ENCODE peak calls at places on chromosomes 2 and 18, in seven cellular contexts. C is omental fat pad, Y is progenitor cell of endocrine pancreas, Z is keratinocyte, S is OCI-LY7, H is Panc1, D is heart left ventricle. G is an unnamed sample.

GRCh38 chr2:68765739-68766377 is 31.2 kb downstream of the ARHGAP25 start:
- DNase-seq in C (no peak), Y (no peak), Z (no peak), S (peak; percentile 58), H (no peak), D (no peak), G (no peak)

GRCh38 chr18:49017813-49018552 is 67.2 kb upstream of the SMAD7 start:
- DNase-seq in C (no peak), Y (no peak), Z (no peak), S (no peak), H (no peak), D (no peak), G (peak; percentile 38)

GRCh38 chr18:46337206-46337710 is 233.1 kb downstream of the HAUS1 start:
- DNase-seq in C (no peak), Y (no peak), Z (no peak), S (no peak), H (no peak), D (no peak), G (no peak)

GRCh38 chr2:59195851-59196250 is 954.7 kb upstream of the FANCL start:
- DNase-seq in C (no peak), Y (no peak), Z (no peak), S (no peak), H (no peak), D (no peak), G (no peak)

GRCh38 chr18:45448871-45449270 is 166.4 kb upstream of the SLC14A2 start:
- DNase-seq in C (no peak), Y (no peak), Z (no peak), S (no peak), H (no peak), D (no peak), G (no peak)

GRCh38 chr2:61537590-61538178 is 472 bp downstream of the XPO1 start:
- DNase-seq in C (peak; percentile 26), Y (no peak), Z (no peak), S (no peak), H (no peak), D (no peak), G (no peak)

GRCh38 chr2:78245394-78246140 is 723.4 kb upstream of the LRRTM4 start:
- DNase-seq in C (no peak), Y (no peak), Z (no peak), S (no peak), H (no peak), D (no peak), G (no peak)

GRCh38 chr2:174339971-174340399 is 5.2 kb downstream of the SP9 start:
- DNase-seq in C (no peak), Y (no peak), Z (no peak), S (no peak), H (no peak), D (no peak), G (no peak)

GRCh38 chr2:179636995-179637394 is 224.4 kb downstream of the ZNF385B start:
- DNase-seq in C (no peak), Y (no peak), Z (no peak), S (no peak), H (no peak), D (no peak), G (peak; percentile 35)

GRCh38 chr2:29810956-29811355 is 110.4 kb downstream of the ALK start:
- DNase-seq in C (no peak), Y (no peak), Z (peak; percentile 15), S (no peak), H (no peak), D (no peak), G (no peak)

GRCh38 chr2:67600472-67600871 is 203.3 kb downstream of the ETAA1 start:
- DNase-seq in C (no peak), Y (no peak), Z (no peak), S (no peak), H (no peak), D (no peak), G (no peak)

GRCh38 chr2:209938906-209939305 is 63.5 kb upstream of the RPE start:
- DNase-seq in C (no peak), Y (no peak), Z (no peak), S (no peak), H (no peak), D (no peak), G (no peak)

GRCh38 chr2:36376992-36377738 is 21.6 kb downstream of the CRIM1 start:
- DNase-seq in C (no peak), Y (no peak), Z (peak; percentile 81), S (no peak), H (no peak), D (no peak), G (no peak)

GRCh38 chr18:49467599-49467998 is 7.2 kb upstream of the DYM start:
- DNase-seq in C (no peak), Y (no peak), Z (no peak), S (no peak), H (no peak), D (no peak), G (no peak)

GRCh38 chr2:108377815-108378630 is at the start of gene SULT1C4:
- DNase-seq in C (no peak), Y (peak; percentile 60), Z (no peak), S (no peak), H (no peak), D (peak; percentile 75), G (peak; percentile 26)

GRCh38 chr2:54122939-54123338 is 7.5 kb downstream of the ACYP2 start:
- DNase-seq in C (no peak), Y (no peak), Z (peak; percentile 41), S (no peak), H (no peak), D (no peak), G (no peak)

GRCh38 chr2:121159291-121160144 is 125.5 kb downstream of the TFCP2L1 start:
- DNase-seq in C (no peak), Y (no peak), Z (no peak), S (no peak), H (no peak), D (no peak), G (no peak)

GRCh38 chr2:83305758-83306378 is 1153.2 kb downstream of the SUCLG1 start:
- DNase-seq in C (no peak), Y (no peak), Z (no peak), S (no peak), H (no peak), D (no peak), G (no peak)

GRCh38 chr2:12493031-12493513 is 223.7 kb upstream of the TRIB2 start:
- DNase-seq in C (no peak), Y (no peak), Z (peak; percentile 48), S (no peak), H (no peak), D (no peak), G (no peak)

GRCh38 chr2:131055169-131056065 is 37.8 kb downstream of the FAM168B start:
- DNase-seq in C (no peak), Y (no peak), Z (no peak), S (no peak), H (no peak), D (no peak), G (peak; percentile 64)

GRCh38 chr18:51072586-51073303 is 42.7 kb downstream of the SMAD4 start:
- DNase-seq in C (no peak), Y (no peak), Z (no peak), S (no peak), H (no peak), D (no peak), G (no peak)

GRCh38 chr2:1887106-1887505 is 142.8 kb upstream of the PXDN start:
- DNase-seq in C (no peak), Y (no peak), Z (no peak), S (no peak), H (no peak), D (no peak), G (no peak)

GRCh38 chr2:97741251-97741650 is 27.9 kb downstream of the ZAP70 start:
- DNase-seq in C (no peak), Y (no peak), Z (no peak), S (no peak), H (no peak), D (no peak), G (no peak)

GRCh38 chr2:47054867-47055266 is 100.2 kb downstream of the STPG4 start:
- DNase-seq in C (no peak), Y (no peak), Z (no peak), S (no peak), H (no peak), D (no peak), G (no peak)

GRCh38 chr2:191806396-191806795 is 40.5 kb downstream of the CAVIN2 start:
- DNase-seq in C (no peak), Y (no peak), Z (no peak), S (no peak), H (no peak), D (no peak), G (no peak)

GRCh38 chr18:48550101-48550729 is 11.4 kb downstream of the CTIF start:
- DNase-seq in C (no peak), Y (no peak), Z (no peak), S (no peak), H (no peak), D (no peak), G (no peak)

GRCh38 chr2:231489990-231490389 is 25.7 kb upstream of the NCL start:
- DNase-seq in C (no peak), Y (no peak), Z (no peak), S (no peak), H (no peak), D (no peak), G (no peak)

GRCh38 chr2:65071499-65072180 is 15.4 kb downstream of the CEP68 start:
- DNase-seq in C (no peak), Y (no peak), Z (no peak), S (peak; percentile 47), H (no peak), D (peak; percentile 74), G (no peak)
- TF ChIP-seq CTCF in C (no peak), Y (peak; percentile 24), Z (peak; percentile 21), S (peak; percentile 59), H (peak; percentile 49), D (no peak), G (no peak)

GRCh38 chr2:110886806-110887573 is 154.6 kb downstream of the ACOXL start:
- DNase-seq in C (no peak), Y (no peak), Z (no peak), S (no peak), H (no peak), D (no peak), G (no peak)
- TF ChIP-seq CTCF in C (no peak), Y (no peak), Z (no peak), S (no peak), H (no peak), D (no peak), G (no peak)

GRCh38 chr2:50751255-50752069 is 280.5 kb downstream of the NRXN1 start:
- DNase-seq in C (no peak), Y (no peak), Z (no peak), S (no peak), H (no peak), D (no peak), G (no peak)
- TF ChIP-seq CTCF in C (no peak), Y (no peak), Z (no peak), S (no peak), H (no peak), D (no peak), G (no peak)

DNA sequence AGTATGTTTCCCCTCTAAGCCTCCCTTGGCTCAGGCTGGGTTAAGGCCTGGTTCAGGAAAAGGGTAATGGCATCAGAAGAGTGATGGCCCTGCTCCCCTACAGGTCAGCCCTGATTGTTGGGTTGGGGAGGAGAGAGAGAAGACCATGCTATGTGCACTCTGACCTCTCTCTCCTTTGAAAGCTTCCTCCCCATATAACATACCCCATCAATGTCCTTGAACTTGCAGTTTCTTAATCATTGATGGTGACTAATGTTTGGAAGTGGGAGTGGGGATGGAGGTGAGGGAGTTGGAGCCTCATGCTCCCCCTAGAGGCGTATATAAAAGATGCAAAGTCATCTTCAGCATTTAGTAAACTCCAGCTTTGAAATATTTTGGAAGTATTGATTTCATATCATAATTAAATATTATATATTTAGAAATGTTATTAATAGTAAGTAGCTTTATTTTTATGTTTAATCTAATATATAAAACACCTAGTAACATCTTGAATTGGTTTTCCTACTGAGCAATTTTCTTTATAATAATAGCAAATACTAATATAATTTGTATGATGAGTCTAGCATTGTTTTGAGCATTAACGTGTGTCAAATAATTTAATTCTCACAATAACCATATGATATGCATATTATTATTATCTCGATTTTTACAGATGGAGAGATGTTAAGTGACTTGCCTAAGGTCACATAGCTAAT is 8.8 kb downstream of the PLCL1 start:
- DNase-seq in C (no peak), Y (no peak), Z (peak; percentile 17), S (peak; percentile 28), H (no peak), D (no peak), G (no peak)
- TF ChIP-seq CTCF in C (no peak), Y (peak; percentile 63), Z (peak; percentile 53), S (peak; percentile 78), H (peak; percentile 69), D (peak; percentile 39), G (peak; percentile 21)